ENCODE peak calls at places on chromosome 18, in ten cellular contexts. J is ovary, A is mesenchymal stem cell, Q is transverse colon, T is right cardiac atrium, U is neuronal stem cell, O is psoas muscle, X is right lobe of liver, M is Caco-2, F is sigmoid colon. K is an unnamed sample.

GRCh38 chr18:70279470-70279869 is 9.4 kb upstream of the SOCS6 start:
- DNase-seq in J (no peak), A (no peak), Q (no peak), T (no peak), U (no peak), O (no peak), X (no peak), M (no peak), F (no peak), K (no peak)

GRCh38 chr18:34493099-34493544 is 217.0 kb upstream of the DTNA start:
- DNase-seq in J (peak; percentile 16), A (peak; percentile 78), Q (peak; percentile 40), T (peak; percentile 77), U (peak; percentile 48), O (peak; percentile 90), X (peak; percentile 68), M (peak; percentile 30), F (peak; percentile 84), K (no peak)

GRCh38 chr18:77250926-77251729 is 1.5 kb downstream of the GALR1 start:
- DNase-seq in J (no peak), A (no peak), Q (no peak), T (no peak), U (peak; percentile 38), O (no peak), X (no peak), M (no peak), F (no peak), K (no peak)

GRCh38 chr18:32956591-32957310 is 183.9 kb upstream of the KLHL14 start:
- DNase-seq in J (no peak), A (peak; percentile 48), Q (no peak), T (peak; percentile 10), U (no peak), O (no peak), X (no peak), M (no peak), F (no peak), K (no peak)

GRCh38 chr18:12307251-12307736 is 747 bp upstream of the TUBB6 start:
- DNase-seq in J (peak; percentile 67), A (peak; percentile 84), Q (peak; percentile 42), T (peak; percentile 72), U (peak; percentile 53), O (peak; percentile 72), X (no peak), M (no peak), F (peak; percentile 86), K (no peak)

GRCh38 chr18:57141208-57142129 is 5.4 kb upstream of the BOD1L2 start:
- DNase-seq in J (no peak), A (no peak), Q (peak; percentile 85), T (no peak), U (no peak), O (no peak), X (peak; percentile 97), M (peak; percentile 54), F (no peak), K (no peak)

GRCh38 chr18:4639628-4640310 is 184.7 kb upstream of the DLGAP1 start:
- DNase-seq in J (no peak), A (no peak), Q (no peak), T (no peak), U (no peak), O (no peak), X (no peak), M (no peak), F (no peak), K (no peak)

GRCh38 chr18:8400193-8400752 is 209.0 kb upstream of the RAB12 start:
- DNase-seq in J (no peak), A (no peak), Q (no peak), T (no peak), U (no peak), O (no peak), X (no peak), M (no peak), F (no peak), K (no peak)

GRCh38 chr18:70578480-70578879 is 289.6 kb downstream of the SOCS6 start:
- DNase-seq in J (no peak), A (no peak), Q (no peak), T (no peak), U (peak; percentile 23), O (no peak), X (no peak), M (no peak), F (no peak), K (peak; percentile 13)

GRCh38 chr18:5410582-5410981 is 115.1 kb upstream of the ZBTB14 start:
- DNase-seq in J (no peak), A (no peak), Q (no peak), T (no peak), U (no peak), O (no peak), X (no peak), M (no peak), F (no peak), K (no peak)

GRCh38 chr18:11366410-11366809 is 217.0 kb upstream of the PIEZO2 start:
- DNase-seq in J (no peak), A (peak; percentile 86), Q (no peak), T (no peak), U (no peak), O (no peak), X (no peak), M (no peak), F (no peak), K (no peak)

GRCh38 chr18:3463052-3463451 is 13.1 kb downstream of the TGIF1 start:
- DNase-seq in J (no peak), A (no peak), Q (no peak), T (no peak), U (no peak), O (no peak), X (no peak), M (no peak), F (no peak), K (no peak)

GRCh38 chr18:413263-413662 is 87.2 kb downstream of the COLEC12 start:
- DNase-seq in J (no peak), A (no peak), Q (no peak), T (no peak), U (no peak), O (no peak), X (no peak), M (no peak), F (no peak), K (no peak)

GRCh38 chr18:75727479-75727878 is 300.0 kb upstream of the SMIM21 start:
- DNase-seq in J (no peak), A (peak; percentile 9), Q (peak; percentile 14), T (peak; percentile 21), U (peak; percentile 26), O (no peak), X (no peak), M (no peak), F (no peak), K (peak; percentile 66)

GRCh38 chr18:36127866-36128845 is 984 bp downstream of the SLC39A6 start:
- DNase-seq in J (no peak), A (peak; percentile 60), Q (peak; percentile 15), T (no peak), U (peak; percentile 1), O (no peak), X (no peak), M (no peak), F (no peak), K (peak; percentile 59)

GRCh38 chr18:28961669-28962228 is 784.8 kb upstream of the CDH2 start:
- DNase-seq in J (no peak), A (peak; percentile 15), Q (no peak), T (no peak), U (peak; percentile 50), O (no peak), X (no peak), M (no peak), F (no peak), K (peak; percentile 64)

GRCh38 chr18:77207540-77207939 is 42.1 kb upstream of the GALR1 start:
- DNase-seq in J (peak; percentile 88), A (peak; percentile 34), Q (peak; percentile 32), T (peak; percentile 70), U (no peak), O (peak; percentile 82), X (peak; percentile 71), M (no peak), F (peak; percentile 87), K (peak; percentile 5)

GRCh38 chr18:812673-813404 is 797 bp upstream of the YES1 start:
- DNase-seq in J (peak; percentile 79), A (peak; percentile 79), Q (peak; percentile 78), T (peak; percentile 89), U (no peak), O (peak; percentile 87), X (peak; percentile 75), M (peak; percentile 46), F (peak; percentile 93), K (peak; percentile 70)

DNA sequence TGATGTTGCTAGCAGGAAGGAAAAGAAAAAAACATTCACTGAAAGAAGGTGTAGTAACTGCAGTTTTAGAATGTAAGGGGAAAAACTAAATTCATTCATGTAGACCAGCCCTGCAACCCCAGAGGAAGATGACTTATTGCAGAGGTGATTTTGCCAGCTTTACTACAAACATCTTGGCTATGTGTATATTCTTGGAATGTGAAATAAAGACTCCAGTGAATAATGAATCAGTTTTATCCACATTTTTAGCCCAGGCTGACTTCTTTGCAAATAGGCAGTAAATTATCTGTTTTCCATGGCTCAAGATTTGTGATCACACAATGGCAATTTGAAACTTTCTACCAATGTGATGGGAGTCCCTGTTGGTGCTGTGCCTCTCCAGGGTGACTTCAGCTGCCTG is 206.1 kb upstream of the SETBP1 start:
- DNase-seq in J (no peak), A (no peak), Q (no peak), T (no peak), U (no peak), O (no peak), X (no peak), M (no peak), F (no peak), K (no peak)
- H3K4me3 ChIP-seq in J (no peak overlapping the region), A (no peak overlapping the region), Q (no peak overlapping the region), T (no peak overlapping the region), U (no peak overlapping the region), O (no peak overlapping the region), X (no peak overlapping the region), M (no peak overlapping the region), F (no peak overlapping the region), K (no peak overlapping the region)

DNA sequence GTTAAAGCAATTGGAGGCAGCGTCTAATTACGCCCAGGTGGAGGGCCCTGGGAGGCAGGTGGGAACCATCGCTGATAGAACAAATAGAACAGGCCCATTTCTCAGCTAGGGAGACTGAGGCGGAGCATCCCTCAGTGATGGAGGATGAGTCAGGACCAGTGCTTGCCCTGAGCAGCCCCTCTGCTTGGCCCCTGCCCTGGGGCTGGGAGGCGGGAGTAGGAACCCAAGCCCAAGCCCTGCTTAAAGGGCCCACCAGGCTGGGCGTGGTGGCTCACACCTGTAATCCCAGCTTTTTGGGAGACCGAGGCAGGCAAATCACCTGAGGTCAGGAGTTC is 56.5 kb downstream of the SMAD7 start:
- DNase-seq in J (no peak), A (no peak), Q (no peak), T (no peak), U (no peak), O (no peak), X (no peak), M (no peak), F (peak; percentile 49), K (no peak)
- H3K4me1 ChIP-seq in J (peaks cover 6% of the 10 kb centered on the region), A (peaks cover 18% of the 10 kb centered on the region), Q (peaks cover 2% of the 10 kb centered on the region), T (peaks cover 4% of the 10 kb centered on the region), U (peaks cover 14% of the 10 kb centered on the region), O (no peaks in the 10 kb centered on the region), X (peaks cover 5% of the 10 kb centered on the region), M (peaks cover 3% of the 10 kb centered on the region), F (no peaks in the 10 kb centered on the region), K (no peaks in the 10 kb centered on the region)

GRCh38 chr18:79732721-79733025 is 53.1 kb downstream of the CTDP1 start:
- DNase-seq in J (no peak), A (peak; percentile 8), Q (no peak), T (no peak), U (no peak), O (no peak), X (no peak), M (no peak), F (no peak), K (no peak)
- H3K9me3 ChIP-seq in J (no peaks in the 10 kb centered on the region), A (peaks cover 98% of the 10 kb centered on the region), Q (peaks cover 12% of the 10 kb centered on the region), T (no peaks in the 10 kb centered on the region), U (peaks cover 40% of the 10 kb centered on the region), O (peaks cover 16% of the 10 kb centered on the region), X (no peaks in the 10 kb centered on the region), M (no peaks in the 10 kb centered on the region), F (no peaks in the 10 kb centered on the region), K (peaks cover 8% of the 10 kb centered on the region)

GRCh38 chr18:47263828-47264314 is 12.4 kb upstream of the SKOR2 start:
- DNase-seq in J (no peak), A (no peak), Q (no peak), T (no peak), U (no peak), O (no peak), X (no peak), M (no peak), F (no peak), K (no peak)
- H3K4me3 ChIP-seq in J (no peak overlapping the region), A (peak overlapping the region; percentile 71), Q (no peak overlapping the region), T (no peak overlapping the region), U (no peak overlapping the region), O (peak overlapping the region; percentile 54), X (no peak overlapping the region), M (no peak overlapping the region), F (no peak overlapping the region), K (no peak overlapping the region)

K was measured in HAP-1.